ENCODE peak calls at places on chromosomes 2 and 18, in four cellular contexts. M is A549, T is fibroblast of pulmonary artery, F is K562. S is an unnamed sample.

GRCh38 chr2:119282966-119283511 is 59.4 kb downstream of the STEAP3 start:
- DNase-seq in M (no peak), T (no peak), F (no peak), S (no peak)

GRCh38 chr2:42793314-42794270 is 1.2 kb upstream of the HAAO start:
- DNase-seq in M (no peak), T (peak), F (no peak), S (no peak)

GRCh38 chr18:45920367-45920766 is 46.8 kb downstream of the EPG5 start:
- DNase-seq in M (no peak), T (peak), F (no peak), S (peak)

GRCh38 chr2:25131567-25132295 is 36.6 kb downstream of the POMC start:
- DNase-seq in M (no peak), T (peak), F (peak), S (no peak)

GRCh38 chr18:6323319-6323889 is 91.3 kb downstream of the L3MBTL4 start:
- DNase-seq in M (no peak), T (no peak), F (no peak), S (no peak)

GRCh38 chr2:85216051-85216431 is 82.8 kb downstream of the TCF7L1 start:
- DNase-seq in M (no peak), T (no peak), F (no peak), S (no peak)

GRCh38 chr18:8720141-8720540 is 14.8 kb downstream of the MTCL1 start:
- DNase-seq in M (no peak), T (no peak), F (no peak), S (no peak)

GRCh38 chr2:55408098-55408882 is 11.4 kb downstream of the CCDC88A start:
- DNase-seq in M (no peak), T (peak), F (no peak), S (no peak)

GRCh38 chr18:45890606-45891005 is 65.1 kb downstream of the SIGLEC15 start:
- DNase-seq in M (no peak), T (no peak), F (no peak), S (peak)

GRCh38 chr18:12745095-12745820 is 42.4 kb downstream of the PSMG2 start:
- DNase-seq in M (no peak), T (no peak), F (no peak), S (no peak)

GRCh38 chr2:97774425-97774824 is 61.0 kb downstream of the ZAP70 start:
- DNase-seq in M (no peak), T (peak), F (no peak), S (no peak)

GRCh38 chr2:208358758-208359631 is 47.6 kb upstream of the PTH2R start:
- DNase-seq in M (no peak), T (peak), F (no peak), S (peak)

GRCh38 chr18:8283901-8284585 is 325.2 kb upstream of the RAB12 start:
- DNase-seq in M (no peak), T (peak), F (no peak), S (peak)

GRCh38 chr2:148375214-148375613 is 269.3 kb upstream of the EPC2 start:
- DNase-seq in M (no peak), T (peak), F (no peak), S (peak)

GRCh38 chr18:63730788-63731187 is 28.0 kb downstream of the SERPINB11 start:
- DNase-seq in M (no peak), T (no peak), F (no peak), S (no peak)

GRCh38 chr18:13629841-13630747 is 96.3 kb downstream of the FAM210A start:
- DNase-seq in M (peak), T (peak), F (peak), S (peak)

GRCh38 chr2:100518801-100519200 is 44.0 kb upstream of the PDCL3 start:
- DNase-seq in M (no peak), T (no peak), F (no peak), S (no peak)

GRCh38 chr2:136085810-136086209 is 32.1 kb downstream of the CXCR4 start:
- DNase-seq in M (no peak), T (no peak), F (no peak), S (peak)

GRCh38 chr2:134623796-134624195 is 95.0 kb downstream of the TMEM163 start:
- DNase-seq in M (no peak), T (no peak), F (no peak), S (no peak)

GRCh38 chr18:25517881-25518715 is 166.1 kb upstream of the ZNF521 start:
- DNase-seq in M (no peak), T (no peak), F (no peak), S (no peak)

GRCh38 chr2:85642725-85643124 is 25.3 kb downstream of the SFTPB start:
- DNase-seq in M (no peak), T (no peak), F (no peak), S (no peak)

GRCh38 chr2:9815076-9815475 is 28.2 kb upstream of the TAF1B start:
- DNase-seq in M (no peak), T (no peak), F (no peak), S (no peak)

GRCh38 chr2:9749546-9750223 is 93.6 kb upstream of the TAF1B start:
- DNase-seq in M (no peak), T (no peak), F (no peak), S (no peak)

GRCh38 chr18:62131305-62131909 is 55.4 kb downstream of the PIGN start:
- DNase-seq in M (peak), T (peak), F (peak), S (peak)

GRCh38 chr2:241640165-241640795 is 2.8 kb downstream of the ATG4B start:
- DNase-seq in M (no peak), T (no peak), F (no peak), S (no peak)
- H3K4me3 ChIP-seq in M (no peak), T (no peak), F (no peak), S (no peak)

DNA sequence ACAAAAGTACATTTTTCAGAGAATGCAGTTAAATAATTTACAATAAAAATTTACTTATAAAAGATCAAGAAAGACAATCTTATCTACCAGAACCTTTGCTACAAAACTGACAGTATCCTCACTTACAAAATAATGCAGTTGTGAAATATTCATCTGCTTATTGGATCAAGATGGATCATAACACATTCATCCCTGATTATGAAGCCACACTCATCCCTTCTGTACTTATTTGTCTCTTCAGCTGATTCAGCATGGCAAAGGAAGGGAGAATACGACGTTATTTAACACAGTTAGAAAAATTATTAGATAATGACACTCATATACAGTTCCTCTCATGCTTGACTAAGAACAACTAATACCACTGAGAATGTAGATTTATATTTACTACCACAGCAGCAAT is 46.4 kb downstream of the TCF4 start:
- DNase-seq in M (no peak), T (no peak), F (no peak), S (no peak)
- TF ChIP-seq CTCF in M (no peak), T (no peak), F (no peak), S (no peak)

GRCh38 chr2:160402997-160403979 is 90.3 kb downstream of the RBMS1 start:
- DNase-seq in M (no peak), T (no peak), F (no peak), S (peak)
- H3K4me3 ChIP-seq in M (peak), T (peak), F (no peak), S (no peak)

GRCh38 chr2:127158614-127159290 is 51.8 kb upstream of the BIN1 start:
- DNase-seq in M (no peak), T (no peak), F (no peak), S (no peak)

GRCh38 chr2:127155901-127156300 is 48.9 kb upstream of the BIN1 start:
- DNase-seq in M (no peak), T (peak), F (no peak), S (peak)

GRCh38 chr2:127157114-127157513 is 50.2 kb upstream of the BIN1 start:
- DNase-seq in M (no peak), T (no peak), F (no peak), S (no peak)

GRCh38 chr2:127154985-127155650 is 48.2 kb upstream of the BIN1 start:
- DNase-seq in M (no peak), T (peak), F (no peak), S (peak)

GRCh38 chr2:127157651-127158460 is 50.9 kb upstream of the BIN1 start:
- DNase-seq in M (no peak), T (no peak), F (no peak), S (peak)
- TF ChIP-seq CTCF in M (no peak), T (peak), F (peak), S (peak)

DNA sequence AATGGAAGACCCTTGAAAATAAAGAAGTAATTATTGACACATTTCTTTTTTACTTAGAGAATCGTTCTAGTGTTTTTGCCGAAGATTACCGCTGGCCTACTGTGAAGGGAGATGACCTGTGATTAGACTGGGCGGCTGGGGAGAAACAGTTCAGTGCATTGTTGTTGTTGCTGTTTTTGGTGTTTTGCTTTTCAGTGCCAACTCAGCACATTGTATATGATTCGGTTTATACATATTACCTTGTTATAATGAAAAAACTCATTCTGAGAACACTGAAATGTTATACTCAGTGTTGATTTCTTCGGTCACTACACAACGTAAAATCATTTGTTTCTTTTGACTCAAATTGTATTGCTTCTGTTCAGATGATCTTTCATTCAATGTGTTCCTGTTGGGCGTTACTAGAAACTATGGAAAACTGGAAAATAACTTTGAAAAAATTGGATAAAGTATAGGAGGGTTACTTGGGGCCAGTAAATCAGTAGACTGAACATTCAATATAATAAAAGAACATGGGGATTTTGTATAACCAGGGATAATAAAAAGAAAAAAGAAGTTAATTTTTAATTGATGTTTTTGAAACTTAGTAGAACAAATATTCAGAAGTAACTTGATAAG is 3.3 kb downstream of the PMAIP1 start:
- DNase-seq in M (no peak), T (no peak), F (no peak), S (no peak)
- H3K4me3 ChIP-seq in M (no peak), T (no peak), F (no peak), S (peak)

DNA sequence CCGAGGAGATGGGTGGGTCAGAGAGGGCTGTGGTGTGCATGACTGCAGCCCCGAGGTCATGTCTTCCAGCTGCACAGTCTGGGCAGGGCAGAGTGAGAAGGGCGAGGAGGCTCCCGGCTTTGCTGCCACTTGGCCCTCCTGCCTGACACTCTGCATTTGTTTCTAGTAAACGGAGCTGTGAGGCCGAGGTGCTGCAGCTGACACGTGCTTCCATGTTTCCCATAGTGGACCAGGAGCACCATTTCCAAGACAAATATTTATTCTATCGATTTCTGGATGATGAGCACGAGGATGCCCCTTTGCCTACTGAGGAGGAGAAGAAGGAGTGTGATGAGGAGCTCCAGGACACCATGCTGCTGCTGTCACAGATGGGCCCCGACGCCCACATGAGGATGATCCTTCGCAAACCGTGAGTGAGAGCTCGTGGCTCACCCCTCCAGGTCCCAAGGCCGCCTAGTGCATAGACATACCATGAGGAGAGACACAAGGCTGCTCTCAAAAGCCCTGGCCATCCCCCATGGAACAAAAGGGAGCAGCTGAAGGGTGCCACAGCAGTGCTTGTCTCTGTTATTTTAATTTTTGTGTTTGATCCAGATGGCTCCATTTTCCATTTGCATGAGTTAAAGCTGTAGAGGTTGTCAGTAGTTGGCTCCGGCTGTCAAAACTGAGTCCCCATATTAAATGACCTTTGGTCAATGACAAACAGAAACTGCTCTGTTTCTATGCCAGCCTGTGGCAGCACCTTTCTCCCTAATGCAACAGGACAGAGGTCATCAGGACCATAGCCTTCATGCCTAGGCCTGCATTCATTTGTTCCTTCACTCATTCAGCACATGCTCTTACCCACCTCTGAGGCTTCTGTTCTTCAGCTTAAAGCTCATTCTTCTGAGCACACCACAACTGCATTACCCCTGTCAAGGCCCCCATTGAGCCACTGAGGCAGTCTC is 108.3 kb upstream of the MAP3K20 start:
- DNase-seq in M (no peak), T (no peak), F (no peak), S (no peak)
- TF ChIP-seq CTCF in M (no peak), T (no peak), F (no peak), S (no peak)

GRCh38 chr2:143248631-143249030 is 119.4 kb downstream of the ARHGAP15 start:
- DNase-seq in M (no peak), T (no peak), F (no peak), S (no peak)
- H3K4me3 ChIP-seq in M (no peak), T (no peak), F (no peak), S (no peak)